ENCODE peak calls at places on chromosomes 13 and 19, in seven cellular contexts. One of them, this sample, is unnamed.

GRCh38 chr13:66974174-66974573 is 256.0 kb downstream of the PCDH9 start:
- DNase-seq in NCI-H2029: no peak
- DNase-seq in Caki2: no peak
- DNase-seq in brain microvascular endothelial cell: no peak
- DNase-seq in LoVo: no peak
- DNase-seq in NCI-H187: no peak
- DNase-seq in activated CD4-positive, alpha-beta T cell treated with anti-CD3 and anti-CD28 coated beads for 36 hours: no peak
- DNase-seq in this sample: no peak

GRCh38 chr13:21445759-21446158 is 13.3 kb downstream of the ZDHHC20 start:
- DNase-seq in NCI-H2029: no peak
- DNase-seq in Caki2: no peak
- DNase-seq in brain microvascular endothelial cell: no peak
- DNase-seq in LoVo: no peak
- DNase-seq in NCI-H187: no peak
- DNase-seq in activated CD4-positive, alpha-beta T cell treated with anti-CD3 and anti-CD28 coated beads for 36 hours: no peak
- DNase-seq in this sample: no peak

GRCh38 chr19:48511321-48511731 is 309 bp downstream of the LMTK3 start:
- DNase-seq in NCI-H2029: no peak
- DNase-seq in Caki2: no peak
- DNase-seq in brain microvascular endothelial cell: no peak
- DNase-seq in LoVo: no peak
- DNase-seq in NCI-H187: no peak
- DNase-seq in activated CD4-positive, alpha-beta T cell treated with anti-CD3 and anti-CD28 coated beads for 36 hours: peak
- DNase-seq in this sample: no peak

GRCh38 chr19:43444531-43445340 is 20.7 kb downstream of the LYPD3 start:
- DNase-seq in NCI-H2029: no peak
- DNase-seq in Caki2: peak
- DNase-seq in brain microvascular endothelial cell: no peak
- DNase-seq in LoVo: no peak
- DNase-seq in NCI-H187: no peak
- DNase-seq in activated CD4-positive, alpha-beta T cell treated with anti-CD3 and anti-CD28 coated beads for 36 hours: no peak
- DNase-seq in this sample: no peak

GRCh38 chr19:5292453-5292842 is 48.2 kb downstream of the PTPRS start:
- DNase-seq in NCI-H2029: no peak
- DNase-seq in Caki2: no peak
- DNase-seq in brain microvascular endothelial cell: no peak
- DNase-seq in LoVo: no peak
- DNase-seq in NCI-H187: no peak
- DNase-seq in activated CD4-positive, alpha-beta T cell treated with anti-CD3 and anti-CD28 coated beads for 36 hours: peak
- DNase-seq in this sample: no peak

GRCh38 chr13:80084086-80084676 is 256.7 kb downstream of the SPRY2 start:
- DNase-seq in NCI-H2029: peak
- DNase-seq in Caki2: peak
- DNase-seq in brain microvascular endothelial cell: peak
- DNase-seq in LoVo: peak
- DNase-seq in NCI-H187: no peak
- DNase-seq in activated CD4-positive, alpha-beta T cell treated with anti-CD3 and anti-CD28 coated beads for 36 hours: no peak
- DNase-seq in this sample: peak

GRCh38 chr13:51339354-51339753 is at the start of gene SERPINE3:
- DNase-seq in NCI-H2029: no peak
- DNase-seq in Caki2: no peak
- DNase-seq in brain microvascular endothelial cell: no peak
- DNase-seq in LoVo: no peak
- DNase-seq in NCI-H187: no peak
- DNase-seq in activated CD4-positive, alpha-beta T cell treated with anti-CD3 and anti-CD28 coated beads for 36 hours: no peak
- DNase-seq in this sample: no peak

GRCh38 chr13:63463782-63464610 is 2048.3 kb upstream of the PCDH20 start:
- DNase-seq in NCI-H2029: no peak
- DNase-seq in Caki2: no peak
- DNase-seq in brain microvascular endothelial cell: no peak
- DNase-seq in LoVo: no peak
- DNase-seq in NCI-H187: no peak
- DNase-seq in activated CD4-positive, alpha-beta T cell treated with anti-CD3 and anti-CD28 coated beads for 36 hours: no peak
- DNase-seq in this sample: no peak

GRCh38 chr19:2207991-2208860 is 27.9 kb downstream of the PLEKHJ1 start:
- DNase-seq in NCI-H2029: no peak
- DNase-seq in Caki2: no peak
- DNase-seq in brain microvascular endothelial cell: peak
- DNase-seq in LoVo: no peak
- DNase-seq in NCI-H187: no peak
- DNase-seq in activated CD4-positive, alpha-beta T cell treated with anti-CD3 and anti-CD28 coated beads for 36 hours: peak
- DNase-seq in this sample: no peak

GRCh38 chr19:29266603-29267002 is 53.7 kb upstream of the UQCRFS1 start:
- DNase-seq in NCI-H2029: no peak
- DNase-seq in Caki2: no peak
- DNase-seq in brain microvascular endothelial cell: no peak
- DNase-seq in LoVo: no peak
- DNase-seq in NCI-H187: no peak
- DNase-seq in activated CD4-positive, alpha-beta T cell treated with anti-CD3 and anti-CD28 coated beads for 36 hours: no peak
- DNase-seq in this sample: no peak

GRCh38 chr19:30802424-30803013 is 430.3 kb downstream of the ZNF536 start:
- DNase-seq in NCI-H2029: no peak
- DNase-seq in Caki2: no peak
- DNase-seq in brain microvascular endothelial cell: no peak
- DNase-seq in LoVo: no peak
- DNase-seq in NCI-H187: no peak
- DNase-seq in activated CD4-positive, alpha-beta T cell treated with anti-CD3 and anti-CD28 coated beads for 36 hours: no peak
- DNase-seq in this sample: no peak

GRCh38 chr19:29567366-29567915 is 38.6 kb upstream of the POP4 start:
- DNase-seq in NCI-H2029: no peak
- DNase-seq in Caki2: no peak
- DNase-seq in brain microvascular endothelial cell: no peak
- DNase-seq in LoVo: no peak
- DNase-seq in NCI-H187: no peak
- DNase-seq in activated CD4-positive, alpha-beta T cell treated with anti-CD3 and anti-CD28 coated beads for 36 hours: no peak
- DNase-seq in this sample: no peak

GRCh38 chr13:43195112-43195511 is 171.7 kb downstream of the DNAJC15 start:
- DNase-seq in NCI-H2029: no peak
- DNase-seq in Caki2: no peak
- DNase-seq in brain microvascular endothelial cell: no peak
- DNase-seq in LoVo: no peak
- DNase-seq in NCI-H187: no peak
- DNase-seq in activated CD4-positive, alpha-beta T cell treated with anti-CD3 and anti-CD28 coated beads for 36 hours: no peak
- DNase-seq in this sample: no peak

GRCh38 chr19:38369584-38369983 is 4.8 kb upstream of the PSMD8 start:
- DNase-seq in NCI-H2029: no peak
- DNase-seq in Caki2: no peak
- DNase-seq in brain microvascular endothelial cell: no peak
- DNase-seq in LoVo: no peak
- DNase-seq in NCI-H187: no peak
- DNase-seq in activated CD4-positive, alpha-beta T cell treated with anti-CD3 and anti-CD28 coated beads for 36 hours: no peak
- DNase-seq in this sample: no peak

GRCh38 chr19:13214036-13214730 is 64.0 kb downstream of the IER2 start:
- DNase-seq in NCI-H2029: no peak
- DNase-seq in Caki2: no peak
- DNase-seq in brain microvascular endothelial cell: no peak
- DNase-seq in LoVo: no peak
- DNase-seq in NCI-H187: no peak
- DNase-seq in activated CD4-positive, alpha-beta T cell treated with anti-CD3 and anti-CD28 coated beads for 36 hours: no peak
- DNase-seq in this sample: no peak

GRCh38 chr13:95176611-95177259 is 124.5 kb downstream of the ABCC4 start:
- DNase-seq in NCI-H2029: no peak
- DNase-seq in Caki2: no peak
- DNase-seq in brain microvascular endothelial cell: no peak
- DNase-seq in LoVo: no peak
- DNase-seq in NCI-H187: no peak
- DNase-seq in activated CD4-positive, alpha-beta T cell treated with anti-CD3 and anti-CD28 coated beads for 36 hours: peak
- DNase-seq in this sample: no peak

GRCh38 chr13:49635599-49636433 is 7.5 kb downstream of the ARL11 start:
- DNase-seq in NCI-H2029: no peak
- DNase-seq in Caki2: no peak
- DNase-seq in brain microvascular endothelial cell: peak
- DNase-seq in LoVo: no peak
- DNase-seq in NCI-H187: no peak
- DNase-seq in activated CD4-positive, alpha-beta T cell treated with anti-CD3 and anti-CD28 coated beads for 36 hours: peak
- DNase-seq in this sample: no peak

GRCh38 chr13:111005364-111005763 is 90.5 kb upstream of the ANKRD10 start:
- DNase-seq in NCI-H2029: no peak
- DNase-seq in Caki2: no peak
- DNase-seq in brain microvascular endothelial cell: peak
- DNase-seq in LoVo: no peak
- DNase-seq in NCI-H187: no peak
- DNase-seq in activated CD4-positive, alpha-beta T cell treated with anti-CD3 and anti-CD28 coated beads for 36 hours: no peak
- DNase-seq in this sample: no peak

GRCh38 chr13:73303858-73304257 is 245.1 kb downstream of the KLF5 start:
- DNase-seq in NCI-H2029: no peak
- DNase-seq in Caki2: peak
- DNase-seq in brain microvascular endothelial cell: peak
- DNase-seq in LoVo: no peak
- DNase-seq in NCI-H187: no peak
- DNase-seq in activated CD4-positive, alpha-beta T cell treated with anti-CD3 and anti-CD28 coated beads for 36 hours: peak
- DNase-seq in this sample: no peak

GRCh38 chr13:69324109-69324886 is 783.3 kb upstream of the ATXN8OS start:
- DNase-seq in NCI-H2029: peak
- DNase-seq in Caki2: peak
- DNase-seq in brain microvascular endothelial cell: no peak
- DNase-seq in LoVo: peak
- DNase-seq in NCI-H187: no peak
- DNase-seq in activated CD4-positive, alpha-beta T cell treated with anti-CD3 and anti-CD28 coated beads for 36 hours: no peak
- DNase-seq in this sample: peak

GRCh38 chr13:45416521-45417125 is 1.6 kb downstream of the SLC25A30 start:
- DNase-seq in NCI-H2029: peak
- DNase-seq in Caki2: no peak
- DNase-seq in brain microvascular endothelial cell: no peak
- DNase-seq in LoVo: peak
- DNase-seq in NCI-H187: no peak
- DNase-seq in activated CD4-positive, alpha-beta T cell treated with anti-CD3 and anti-CD28 coated beads for 36 hours: no peak
- DNase-seq in this sample: peak

GRCh38 chr19:18049390-18049789 is 37.3 kb downstream of the IL12RB1 start:
- DNase-seq in NCI-H2029: peak
- DNase-seq in Caki2: no peak
- DNase-seq in brain microvascular endothelial cell: peak
- DNase-seq in LoVo: no peak
- DNase-seq in NCI-H187: no peak
- DNase-seq in activated CD4-positive, alpha-beta T cell treated with anti-CD3 and anti-CD28 coated beads for 36 hours: no peak
- DNase-seq in this sample: no peak

GRCh38 chr19:1244693-1245451 is 3.3 kb downstream of the ATP5F1D start:
- DNase-seq in NCI-H2029: no peak
- DNase-seq in Caki2: peak
- DNase-seq in brain microvascular endothelial cell: no peak
- DNase-seq in LoVo: no peak
- DNase-seq in NCI-H187: no peak
- DNase-seq in activated CD4-positive, alpha-beta T cell treated with anti-CD3 and anti-CD28 coated beads for 36 hours: peak
- DNase-seq in this sample: no peak

GRCh38 chr13:28349901-28350654 is 144.8 kb downstream of the FLT1 start:
- DNase-seq in NCI-H2029: no peak
- DNase-seq in Caki2: no peak
- DNase-seq in brain microvascular endothelial cell: no peak
- DNase-seq in LoVo: no peak
- DNase-seq in NCI-H187: no peak
- DNase-seq in activated CD4-positive, alpha-beta T cell treated with anti-CD3 and anti-CD28 coated beads for 36 hours: no peak
- DNase-seq in this sample: no peak

GRCh38 chr19:5466072-5466471 is 10.9 kb downstream of the ZNRF4 start:
- DNase-seq in NCI-H2029: no peak
- DNase-seq in Caki2: no peak
- DNase-seq in brain microvascular endothelial cell: no peak
- DNase-seq in LoVo: no peak
- DNase-seq in NCI-H187: no peak
- DNase-seq in activated CD4-positive, alpha-beta T cell treated with anti-CD3 and anti-CD28 coated beads for 36 hours: no peak
- DNase-seq in this sample: no peak

GRCh38 chr13:75934889-75935288 is 298.8 kb downstream of the LMO7 start:
- DNase-seq in NCI-H2029: no peak
- DNase-seq in Caki2: no peak
- DNase-seq in brain microvascular endothelial cell: peak
- DNase-seq in LoVo: peak
- DNase-seq in NCI-H187: no peak
- DNase-seq in activated CD4-positive, alpha-beta T cell treated with anti-CD3 and anti-CD28 coated beads for 36 hours: no peak
- DNase-seq in this sample: no peak

GRCh38 chr19:16261584-16262370 is 62.8 kb upstream of the KLF2 start:
- DNase-seq in NCI-H2029: no peak
- DNase-seq in Caki2: no peak
- DNase-seq in brain microvascular endothelial cell: no peak
- DNase-seq in LoVo: no peak
- DNase-seq in NCI-H187: no peak
- DNase-seq in activated CD4-positive, alpha-beta T cell treated with anti-CD3 and anti-CD28 coated beads for 36 hours: peak
- DNase-seq in this sample: no peak

GRCh38 chr13:29436291-29436690 is 159.2 kb downstream of the SLC7A1 start:
- DNase-seq in NCI-H2029: no peak
- DNase-seq in Caki2: peak
- DNase-seq in brain microvascular endothelial cell: peak
- DNase-seq in LoVo: peak
- DNase-seq in NCI-H187: no peak
- DNase-seq in activated CD4-positive, alpha-beta T cell treated with anti-CD3 and anti-CD28 coated beads for 36 hours: no peak
- DNase-seq in this sample: no peak

GRCh38 chr13:77697208-77698103 is at the start of gene SLAIN1:
- DNase-seq in NCI-H2029: peak
- DNase-seq in Caki2: peak
- DNase-seq in brain microvascular endothelial cell: peak
- DNase-seq in LoVo: peak
- DNase-seq in NCI-H187: peak
- DNase-seq in activated CD4-positive, alpha-beta T cell treated with anti-CD3 and anti-CD28 coated beads for 36 hours: peak
- DNase-seq in this sample: peak

GRCh38 chr13:113857531-113858195 is 6.2 kb downstream of the GAS6 start:
- DNase-seq in NCI-H2029: no peak
- DNase-seq in Caki2: no peak
- DNase-seq in brain microvascular endothelial cell: no peak
- DNase-seq in LoVo: no peak
- DNase-seq in NCI-H187: no peak
- DNase-seq in activated CD4-positive, alpha-beta T cell treated with anti-CD3 and anti-CD28 coated beads for 36 hours: no peak
- DNase-seq in this sample: no peak

GRCh38 chr13:30892966-30893365 is 13.1 kb upstream of the MEDAG start:
- DNase-seq in NCI-H2029: no peak
- DNase-seq in Caki2: no peak
- DNase-seq in brain microvascular endothelial cell: peak
- DNase-seq in LoVo: no peak
- DNase-seq in NCI-H187: no peak
- DNase-seq in activated CD4-positive, alpha-beta T cell treated with anti-CD3 and anti-CD28 coated beads for 36 hours: peak
- DNase-seq in this sample: no peak

GRCh38 chr19:10817291-10818038 is 18.5 kb downstream of the TMED1 start:
- DNase-seq in NCI-H2029: no peak
- DNase-seq in Caki2: no peak
- DNase-seq in brain microvascular endothelial cell: peak
- DNase-seq in LoVo: no peak
- DNase-seq in NCI-H187: no peak
- DNase-seq in activated CD4-positive, alpha-beta T cell treated with anti-CD3 and anti-CD28 coated beads for 36 hours: no peak
- DNase-seq in this sample: no peak

GRCh38 chr13:99190147-99190985 is 10.3 kb upstream of the UBAC2 start:
- DNase-seq in NCI-H2029: no peak
- DNase-seq in Caki2: no peak
- DNase-seq in brain microvascular endothelial cell: no peak
- DNase-seq in LoVo: no peak
- DNase-seq in NCI-H187: no peak
- DNase-seq in activated CD4-positive, alpha-beta T cell treated with anti-CD3 and anti-CD28 coated beads for 36 hours: no peak
- DNase-seq in this sample: no peak

GRCh38 chr19:48896191-48896720 is 2.3 kb downstream of the TULP2 start:
- DNase-seq in NCI-H2029: no peak
- DNase-seq in Caki2: no peak
- DNase-seq in brain microvascular endothelial cell: no peak
- DNase-seq in LoVo: no peak
- DNase-seq in NCI-H187: no peak
- DNase-seq in activated CD4-positive, alpha-beta T cell treated with anti-CD3 and anti-CD28 coated beads for 36 hours: peak
- DNase-seq in this sample: no peak

GRCh38 chr13:80677227-80677626 is 336.3 kb upstream of the SPRY2 start:
- DNase-seq in NCI-H2029: no peak
- DNase-seq in Caki2: no peak
- DNase-seq in brain microvascular endothelial cell: no peak
- DNase-seq in LoVo: no peak
- DNase-seq in NCI-H187: no peak
- DNase-seq in activated CD4-positive, alpha-beta T cell treated with anti-CD3 and anti-CD28 coated beads for 36 hours: no peak
- DNase-seq in this sample: no peak

GRCh38 chr19:43966079-43966694 is 15.2 kb downstream of the ZNF221 start:
- DNase-seq in NCI-H2029: no peak
- DNase-seq in Caki2: peak
- DNase-seq in brain microvascular endothelial cell: no peak
- DNase-seq in LoVo: no peak
- DNase-seq in NCI-H187: no peak
- DNase-seq in activated CD4-positive, alpha-beta T cell treated with anti-CD3 and anti-CD28 coated beads for 36 hours: no peak
- DNase-seq in this sample: no peak

GRCh38 chr13:35164324-35164932 is 222.4 kb downstream of the NBEA start:
- DNase-seq in NCI-H2029: peak
- DNase-seq in Caki2: peak
- DNase-seq in brain microvascular endothelial cell: no peak
- DNase-seq in LoVo: peak
- DNase-seq in NCI-H187: peak
- DNase-seq in activated CD4-positive, alpha-beta T cell treated with anti-CD3 and anti-CD28 coated beads for 36 hours: no peak
- DNase-seq in this sample: peak

GRCh38 chr19:9793051-9793591 is 24.6 kb upstream of the ZNF846 start:
- DNase-seq in NCI-H2029: no peak
- DNase-seq in Caki2: no peak
- DNase-seq in brain microvascular endothelial cell: peak
- DNase-seq in LoVo: no peak
- DNase-seq in NCI-H187: no peak
- DNase-seq in activated CD4-positive, alpha-beta T cell treated with anti-CD3 and anti-CD28 coated beads for 36 hours: peak
- DNase-seq in this sample: no peak

This sample was measured in NCI-H1417 treated with DMSO at 0.1 percent for 48 hours.